ENCODE peak calls at places on chromosomes 4 and X, in ten cellular contexts. E is spleen, I is adrenal gland, M is IMR-90, Q is sigmoid colon, Y is endothelial cell of umbilical vein, N is uterus, W is stomach, V is body of pancreas, F is suprapubic skin. A is an unnamed sample.
A peak's percentile ranks its signal among the peaks of the same experiment; 100 is the strongest.

GRCh38 chr4:138643827-138644226 is 371.8 kb upstream of the NOCT start:
- DNase-seq in E (no peak), W (no peak), Y (no peak), Q (no peak), V (no peak), N (no peak), M (peak; percentile 7), I (no peak), F (no peak), A (no peak)

GRCh38 chr4:165970703-165971420 is 97.8 kb downstream of the TLL1 start:
- DNase-seq in Q (no peak), W (no peak), I (no peak), F (no peak), Y (no peak), N (no peak), E (no peak), M (no peak), V (no peak), A (no peak)

GRCh38 chr4:18192901-18193300 is 171.3 kb upstream of the LCORL start:
- DNase-seq in V (no peak), F (no peak), E (no peak), Y (no peak), W (no peak), I (no peak), N (no peak), M (no peak), Q (no peak), A (no peak)

GRCh38 chr4:88457307-88458090 is 580 bp downstream of the HERC5 start:
- DNase-seq in N (peak; percentile 57), M (no peak), I (peak; percentile 55), V (peak; percentile 50), W (peak; percentile 54), Y (no peak), E (peak; percentile 92), F (no peak), Q (peak; percentile 77), A (peak; percentile 72)

GRCh38 chrX:94662665-94663064 is 988.7 kb downstream of the FAM133A start:
- DNase-seq in I (no peak), F (no peak), M (no peak), E (no peak), V (peak; percentile 4), Q (no peak), Y (no peak), W (no peak), N (no peak), A (peak; percentile 1)

GRCh38 chr4:40243390-40243948 is 46.6 kb downstream of the RHOH start:
- DNase-seq in F (no peak), N (no peak), M (no peak), E (peak; percentile 79), W (no peak), Q (no peak), I (no peak), Y (no peak), V (no peak), A (no peak)

GRCh38 chr4:78634011-78634664 is 82.6 kb downstream of the ANXA3 start:
- DNase-seq in Q (peak; percentile 74), F (no peak), M (no peak), V (no peak), N (no peak), Y (no peak), E (no peak), W (no peak), I (no peak), A (no peak)

GRCh38 chr4:153342751-153343552 is 1.5 kb upstream of the MND1 start:
- DNase-seq in W (no peak), M (no peak), F (no peak), Q (no peak), E (no peak), V (no peak), Y (no peak), N (no peak), I (no peak), A (no peak)

GRCh38 chrX:38215141-38215540 is 5.5 kb downstream of the SRPX start:
- DNase-seq in I (no peak), Y (peak; percentile 25), W (no peak), Q (no peak), N (no peak), F (no peak), E (no peak), V (no peak), M (peak; percentile 75), A (no peak)

GRCh38 chr4:6224725-6225124 is 24.4 kb upstream of the JAKMIP1 start:
- DNase-seq in E (no peak), Y (no peak), W (no peak), I (no peak), M (no peak), N (no peak), V (peak; percentile 8), F (no peak), Q (peak; percentile 0), A (no peak)

GRCh38 chrX:145715641-145716138 is 101.9 kb upstream of the SLITRK2 start:
- DNase-seq in W (no peak), M (no peak), E (no peak), F (no peak), N (no peak), Y (no peak), I (no peak), Q (no peak), V (no peak), A (no peak)

GRCh38 chrX:155768036-155768769 is 112.9 kb upstream of the VAMP7 start:
- DNase-seq in E (peak; percentile 54), M (peak; percentile 35), V (no peak), W (no peak), I (peak; percentile 37), Q (no peak), N (no peak), F (no peak), Y (no peak), A (no peak)

GRCh38 chr4:85669992-85670548 is 195.1 kb downstream of the ARHGAP24 start:
- DNase-seq in Q (no peak), Y (no peak), E (no peak), I (no peak), N (no peak), F (no peak), M (no peak), W (no peak), V (no peak), A (no peak)

GRCh38 chrX:54785901-54786300 is 12.2 kb downstream of the ITIH6 start:
- DNase-seq in F (no peak), E (no peak), W (no peak), N (no peak), V (no peak), M (no peak), Q (no peak), Y (no peak), I (peak; percentile 29), A (peak; percentile 18)

GRCh38 chr4:180695851-180696250 is 1547.4 kb upstream of the TENM3 start:
- DNase-seq in Q (no peak), Y (no peak), I (no peak), N (no peak), F (no peak), E (no peak), M (peak; percentile 97), W (no peak), V (no peak), A (no peak)

GRCh38 chrX:46574337-46574940 is 874 bp downstream of the CHST7 start:
- DNase-seq in V (no peak), I (peak; percentile 27), M (no peak), F (no peak), E (no peak), Q (no peak), N (no peak), W (no peak), Y (peak; percentile 29), A (peak; percentile 36)
- TF ChIP-seq POLR2A in V (no peak), I (no peak), M (no peak), F (no peak), E (no peak), Q (no peak), N (no peak), W (no peak), Y (no peak), A (no peak)

DNA sequence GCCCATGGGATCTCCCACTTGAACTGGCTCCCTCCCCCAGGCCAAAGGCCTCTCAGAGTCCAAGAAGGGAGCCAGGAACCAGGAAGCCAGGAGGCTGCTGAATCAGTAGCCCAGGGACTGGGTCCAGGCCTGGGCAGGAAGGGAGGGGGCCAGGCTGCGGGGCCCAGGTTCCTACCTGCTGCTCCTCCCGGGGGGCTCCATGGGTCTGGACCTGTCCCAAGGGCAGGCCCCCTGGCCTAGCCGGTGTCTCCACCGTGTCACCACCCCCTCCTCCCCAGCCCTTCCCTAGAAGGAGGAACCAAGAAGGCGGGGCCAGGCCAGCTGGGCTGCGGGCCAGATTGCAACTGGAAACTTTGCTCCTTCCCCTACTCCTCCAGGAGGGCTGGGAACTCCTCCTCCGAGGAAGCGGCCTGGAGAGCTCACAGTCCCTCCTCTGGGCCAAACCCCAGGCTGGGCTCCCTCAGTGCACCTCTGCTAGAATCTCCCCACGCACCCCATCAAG is at the start of gene IQSEC2:
- DNase-seq in M (peak; percentile 77), Q (peak; percentile 96), F (peak; percentile 85), I (peak; percentile 86), E (peak; percentile 79), W (peak; percentile 86), V (peak; percentile 80), N (peak; percentile 94), Y (peak; percentile 77), A (no peak)
- TF ChIP-seq POLR2A in M (no peak), Q (peak; percentile 13), F (no peak), I (peak; percentile 41), E (no peak), W (no peak), V (no peak), N (peak; percentile 35), Y (no peak), A (no peak)

DNA sequence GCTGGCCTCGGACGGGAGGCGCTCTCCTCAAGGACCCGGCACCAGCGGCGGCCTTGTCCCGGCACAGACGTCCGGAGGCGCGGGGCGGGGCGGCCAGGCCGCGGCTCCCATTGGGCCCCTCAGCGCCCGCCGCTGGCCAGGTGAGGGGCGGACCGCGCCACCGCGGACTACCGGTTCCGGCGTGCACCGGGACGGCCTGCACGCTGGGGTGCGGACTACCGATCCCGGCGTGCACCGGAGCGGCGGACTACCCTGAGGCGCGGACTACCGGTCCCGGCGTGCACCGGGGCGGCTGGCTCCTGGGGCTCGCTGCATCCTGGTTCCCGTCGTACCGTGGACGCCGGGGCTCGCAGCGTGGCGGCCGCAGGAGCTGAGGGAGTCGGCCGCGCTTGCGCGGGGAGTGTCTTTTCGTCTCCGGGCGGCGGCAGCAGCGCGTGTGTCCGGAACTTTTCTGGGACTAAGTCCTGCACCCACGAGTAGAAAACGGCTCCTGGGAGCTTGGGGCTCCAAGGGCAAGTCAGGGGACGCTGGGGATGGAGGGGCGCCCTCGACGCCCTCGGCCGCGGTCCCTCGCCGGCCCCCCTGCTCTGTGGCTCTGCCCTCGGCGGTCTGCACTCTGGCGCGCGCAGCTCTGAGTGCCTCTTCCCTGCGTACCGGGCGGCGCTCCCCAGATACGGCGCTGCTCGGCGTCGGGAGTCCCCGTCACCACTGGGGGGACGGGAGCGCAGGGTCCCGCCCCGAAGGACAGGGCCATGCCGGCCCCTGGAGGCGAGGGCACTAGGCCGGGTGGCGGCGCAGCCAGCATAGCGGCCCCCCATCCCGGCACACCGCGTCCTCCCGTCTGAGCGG is at the start of gene LETM1:
- DNase-seq in W (peak; percentile 96), V (peak; percentile 97), M (peak; percentile 95), F (peak; percentile 96), I (peak; percentile 96), Q (peak; percentile 98), Y (peak; percentile 90), E (peak; percentile 100), N (peak; percentile 95), A (peak; percentile 94)
- TF ChIP-seq POLR2A in W (peak; percentile 32), V (peak; percentile 79), M (peak; percentile 67), F (no peak), I (peak; percentile 77), Q (peak; percentile 34), Y (peak; percentile 66), E (no peak), N (peak; percentile 64), A (peak; percentile 81)

GRCh38 chr4:93303440-93303839 is 525.1 kb upstream of the ATOH1 start:
- DNase-seq in Y (no peak), I (no peak), M (no peak), E (no peak), Q (no peak), V (no peak), F (no peak), N (no peak), W (no peak), A (no peak)
- TF ChIP-seq POLR2A in Y (no peak), I (no peak), M (no peak), E (no peak), Q (no peak), V (no peak), F (no peak), N (no peak), W (no peak), A (no peak)